ENCODE peak calls at places on chromosomes 11 and 22, in five cellular contexts. E, G, Q, R and P are unnamed samples.

GRCh38 chr11:73463359-73463758 is 87.2 kb downstream of the RELT start:
- DNase-seq in G (peak; percentile 28), Q (no peak), R (no peak), E (no peak), P (no peak)

GRCh38 chr11:72226701-72227100 is 2.1 kb downstream of the INPPL1 start:
- DNase-seq in Q (no peak), R (no peak), G (no peak), E (no peak), P (no peak)

GRCh38 chr11:14577290-14577689 is 57.1 kb upstream of the PSMA1 start:
- DNase-seq in G (no peak), R (no peak), Q (no peak), E (no peak), P (no peak)

GRCh38 chr22:32648486-32648885 is 153.0 kb upstream of the TIMP3 start:
- DNase-seq in G (no peak), R (no peak), Q (no peak), E (no peak), P (no peak)

GRCh38 chr11:111361874-111362273 is 17.2 kb downstream of the POU2AF1 start:
- DNase-seq in R (no peak), G (no peak), E (no peak), Q (no peak), P (no peak)

GRCh38 chr11:64765841-64766682 is 6.3 kb upstream of the PYGM start:
- DNase-seq in R (peak; percentile 56), E (no peak), G (no peak), Q (no peak), P (no peak)

GRCh38 chr11:105960252-105961245 is 61.5 kb downstream of the MSANTD4 start:
- DNase-seq in R (no peak), E (no peak), G (no peak), Q (no peak), P (no peak)

GRCh38 chr22:41699264-41700104 is at the start of gene MEI1:
- DNase-seq in E (no peak), Q (no peak), G (peak; percentile 96), R (peak; percentile 91), P (peak; percentile 79)

GRCh38 chr11:15810079-15810478 is 546.3 kb downstream of the SOX6 start:
- DNase-seq in G (no peak), R (no peak), Q (no peak), E (no peak), P (no peak)

GRCh38 chr11:17686185-17686980 is 33.0 kb upstream of the MYOD1 start:
- DNase-seq in R (no peak), G (no peak), E (no peak), Q (no peak), P (no peak)

GRCh38 chr22:45337536-45337935 is 27.8 kb downstream of the FAM118A start:
- DNase-seq in Q (no peak), G (no peak), E (no peak), R (no peak), P (no peak)

GRCh38 chr11:114274637-114275036 is 21.6 kb upstream of the NNMT start:
- DNase-seq in E (no peak), R (no peak), Q (no peak), G (no peak), P (no peak)

GRCh38 chr11:114059984-114060401 is 482 bp downstream of the ZBTB16 start:
- DNase-seq in R (peak; percentile 72), Q (peak; percentile 31), G (no peak), E (peak; percentile 31), P (peak; percentile 72)

GRCh38 chr22:42895541-42895981 is 38.5 kb upstream of the ARFGAP3 start:
- DNase-seq in R (no peak), G (no peak), E (no peak), Q (no peak), P (no peak)

GRCh38 chr11:32023370-32023964 is 67.4 kb upstream of the RCN1 start:
- DNase-seq in G (no peak), E (no peak), Q (no peak), R (no peak), P (no peak)

GRCh38 chr11:43130616-43131015 is 181.2 kb upstream of the API5 start:
- DNase-seq in Q (no peak), E (no peak), G (no peak), R (no peak), P (no peak)

GRCh38 chr11:30016588-30017363 is at the start of gene KCNA4:
- DNase-seq in G (no peak), Q (peak; percentile 71), R (peak; percentile 56), E (no peak), P (no peak)

GRCh38 chr22:39254789-39255298 is 10.1 kb upstream of the PDGFB start:
- DNase-seq in Q (no peak), G (peak; percentile 82), R (no peak), E (no peak), P (no peak)

GRCh38 chr11:93761910-93762309 is 20.4 kb downstream of the C11orf54 start:
- DNase-seq in Q (no peak), E (no peak), G (no peak), R (no peak), P (no peak)

GRCh38 chr11:67306769-67307544 is 3.6 kb downstream of the SSH3 start:
- DNase-seq in Q (no peak), G (no peak), R (peak; percentile 46), E (no peak), P (no peak)

GRCh38 chr11:126839496-126839895 is 161.1 kb downstream of the KIRREL3 start:
- DNase-seq in G (no peak), Q (no peak), E (no peak), R (no peak), P (no peak)